ENCODE peak calls at places on chromosomes 16 and 17, in four cellular contexts. S is K562, J is OCI-LY7, X is DND-41. M is an unnamed sample.

GRCh38 chr17:1755252-1755992 is 6.4 kb upstream of the SERPINF1 start:
- DNase-seq in S (no peak), J (no peak), X (no peak), M (no peak)

GRCh38 chr16:3974751-3975150 is 94.2 kb upstream of the CREBBP start:
- DNase-seq in S (no peak), J (no peak), X (no peak), M (peak)

GRCh38 chr17:29855686-29856085 is 74.3 kb downstream of the SSH2 start:
- DNase-seq in S (no peak), J (no peak), X (no peak), M (no peak)

GRCh38 chr17:77363821-77364361 is 223.1 kb downstream of the SEC14L1 start:
- DNase-seq in S (peak), J (no peak), X (peak), M (no peak)

GRCh38 chr16:20695024-20695423 is 2.5 kb downstream of the ACSM1 start:
- DNase-seq in S (no peak), J (no peak), X (no peak), M (no peak)

GRCh38 chr16:25007284-25007984 is 7.7 kb downstream of the ARHGAP17 start:
- DNase-seq in S (no peak), J (no peak), X (no peak), M (no peak)

GRCh38 chr16:15617901-15618300 is 25.1 kb downstream of the MARF1 start:
- DNase-seq in S (no peak), J (no peak), X (no peak), M (no peak)

GRCh38 chr16:54015147-54015546 is 271.4 kb downstream of the IRX3 start:
- DNase-seq in S (no peak), J (no peak), X (no peak), M (no peak)

GRCh38 chr16:59878479-59878878 is 1144.4 kb upstream of the GOT2 start:
- DNase-seq in S (no peak), J (no peak), X (no peak), M (no peak)

GRCh38 chr16:30112197-30113030 is 923 bp downstream of the GDPD3 start:
- DNase-seq in S (peak), J (peak), X (peak), M (peak)

GRCh38 chr17:82383411-82383810 is 11.8 kb downstream of the UTS2R start:
- DNase-seq in S (no peak), J (no peak), X (no peak), M (peak)

GRCh38 chr16:54158986-54159385 is 127.6 kb downstream of the IRX3 start:
- DNase-seq in S (no peak), J (no peak), X (no peak), M (no peak)

GRCh38 chr17:80109066-80109618 is 7.8 kb downstream of the GAA start:
- DNase-seq in S (no peak), J (no peak), X (no peak), M (no peak)

GRCh38 chr17:9645858-9646555 is 690 bp downstream of the USP43 start:
- DNase-seq in S (peak), J (no peak), X (no peak), M (peak)

GRCh38 chr17:17119533-17119932 is 77.3 kb downstream of the MPRIP start:
- DNase-seq in S (no peak), J (peak), X (peak), M (no peak)

GRCh38 chr17:76791053-76791980 is 53.4 kb downstream of the MFSD11 start:
- DNase-seq in S (peak), J (peak), X (peak), M (no peak)

GRCh38 chr17:45924332-45924820 is 30.0 kb downstream of the MAPT start:
- DNase-seq in S (no peak), J (no peak), X (no peak), M (no peak)

GRCh38 chr17:47099451-47099986 is 89.6 kb downstream of the CDC27 start:
- DNase-seq in S (no peak), J (peak), X (no peak), M (no peak)

GRCh38 chr17:43216762-43217613 is 5.3 kb downstream of the TMEM106A start:
- DNase-seq in S (no peak), J (no peak), X (no peak), M (no peak)

GRCh38 chr17:21239680-21240374 is 13.4 kb downstream of the NATD1 start:
- DNase-seq in S (peak), J (peak), X (peak), M (peak)

GRCh38 chr16:14486520-14487303 is 143.3 kb downstream of the PARN start:
- DNase-seq in S (peak), J (no peak), X (no peak), M (peak)

GRCh38 chr16:46658925-46659324 is 30.1 kb downstream of the VPS35 start:
- DNase-seq in S (no peak), J (peak), X (no peak), M (no peak)

GRCh38 chr16:11639925-11640899 is 28.0 kb upstream of the SNN start:
- DNase-seq in S (peak), J (no peak), X (no peak), M (peak)

GRCh38 chr16:87626401-87626800 is 24.1 kb downstream of the JPH3 start:
- DNase-seq in S (no peak), J (no peak), X (no peak), M (no peak)
- TF ChIP-seq CTCF in S (no peak), J (no peak), X (no peak), M (no peak)

GRCh38 chr17:15896834-15897233 is 48.1 kb upstream of the ADORA2B start:
- DNase-seq in S (no peak), J (no peak), X (no peak), M (no peak)
- H2AFZ ChIP-seq in S (no peak), J (no peak), X (peak), M (no peak)

GRCh38 chr17:72837335-72837734 is 255.2 kb downstream of the SLC39A11 start:
- DNase-seq in S (no peak), J (no peak), X (no peak), M (peak)
- TF ChIP-seq CTCF in S (no peak), J (no peak), X (no peak), M (no peak)

DNA sequence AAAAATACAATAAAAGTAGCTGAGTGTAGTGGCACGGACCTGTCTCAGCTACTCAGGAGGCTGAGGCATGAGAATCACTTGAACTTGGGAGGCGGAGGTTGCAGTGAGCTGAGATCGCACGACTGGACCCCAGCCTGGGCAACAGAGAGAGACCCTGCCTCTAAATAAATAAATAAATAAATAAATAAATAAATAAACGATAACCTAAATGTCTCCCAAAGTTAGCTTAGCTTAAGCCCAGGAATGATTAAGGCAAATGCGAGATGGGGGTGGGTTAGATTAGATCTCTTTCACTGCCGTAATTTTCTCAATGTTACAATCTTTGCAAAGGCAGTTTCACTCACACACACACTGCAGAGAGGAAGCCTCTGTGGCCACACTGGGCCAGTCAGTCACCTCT is 46.7 kb downstream of the WSB1 start:
- DNase-seq in S (no peak), J (no peak), X (no peak), M (no peak)
- H2AFZ ChIP-seq in S (peak), J (no peak), X (no peak), M (no peak)

GRCh38 chr17:75498726-75499213 is 16.6 kb downstream of the CASKIN2 start:
- DNase-seq in S (peak), J (no peak), X (no peak), M (no peak)
- TF ChIP-seq CTCF in S (peak), J (no peak), X (no peak), M (no peak)

GRCh38 chr17:56939869-56940484 is 20.9 kb downstream of the COIL start:
- DNase-seq in S (peak), J (peak), X (no peak), M (peak)
- H2AFZ ChIP-seq in S (no peak), J (no peak), X (no peak), M (no peak)

GRCh38 chr17:68433211-68433610 is 24.1 kb downstream of the WIPI1 start:
- DNase-seq in S (no peak), J (no peak), X (no peak), M (no peak)

GRCh38 chr17:68432086-68432864 is 25.0 kb downstream of the WIPI1 start:
- DNase-seq in S (no peak), J (no peak), X (no peak), M (no peak)

GRCh38 chr17:68435876-68436842 is 21.1 kb downstream of the WIPI1 start:
- DNase-seq in S (peak), J (peak), X (peak), M (peak)

GRCh38 chr17:68435361-68435760 is 21.9 kb downstream of the WIPI1 start:
- DNase-seq in S (no peak), J (no peak), X (no peak), M (no peak)

DNA sequence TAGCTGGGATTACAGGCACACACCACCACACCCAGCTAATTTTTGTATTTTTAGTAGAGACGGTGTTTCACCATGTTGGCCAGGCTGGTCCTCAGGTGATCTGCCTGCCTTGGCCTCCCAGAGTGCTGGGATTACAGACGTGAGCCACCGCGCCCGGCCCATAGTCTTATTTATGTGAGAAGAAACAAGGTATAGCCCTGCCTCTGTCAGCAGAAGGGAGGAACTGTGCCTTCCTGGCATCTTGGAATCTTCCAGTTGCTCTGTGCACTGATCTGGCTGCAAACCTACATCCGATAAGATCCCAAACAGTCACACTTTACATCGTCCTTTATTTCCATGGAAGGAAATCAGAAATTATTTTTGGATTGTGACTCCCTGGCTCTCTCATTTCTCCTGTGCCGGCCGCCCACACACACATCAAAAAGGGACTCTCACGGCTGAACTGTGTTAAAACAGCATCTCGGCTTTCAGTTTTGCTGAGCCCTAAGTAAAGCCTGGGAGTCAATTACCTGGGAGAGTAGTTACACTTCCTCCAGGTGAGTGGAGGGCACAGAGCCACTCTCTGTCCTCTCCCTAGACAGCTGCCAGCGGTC is 23.3 kb downstream of the WIPI1 start:
- DNase-seq in S (no peak), J (no peak), X (no peak), M (no peak)
- TF ChIP-seq CTCF in S (no peak), J (no peak), X (no peak), M (no peak)

DNA sequence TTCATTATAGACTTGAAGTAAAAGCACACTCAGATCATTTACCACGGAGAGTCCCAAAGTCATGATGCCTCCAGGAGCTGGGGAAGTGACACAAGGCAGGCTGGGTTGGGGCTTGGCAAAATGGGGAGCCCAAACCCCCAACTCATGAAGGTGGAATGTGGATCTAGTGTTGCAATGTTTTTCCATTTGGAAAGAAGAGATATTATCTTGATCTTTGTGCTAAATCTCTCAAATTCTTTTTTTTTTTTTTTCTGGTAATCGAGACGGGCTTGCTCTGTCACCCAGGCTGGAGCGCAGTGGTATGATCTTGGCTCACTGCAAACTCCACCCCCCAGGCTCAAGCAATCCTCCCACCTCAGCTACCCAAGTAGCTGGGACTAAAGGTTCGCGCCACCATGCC is 7.5 kb upstream of the KCNG4 start:
- DNase-seq in S (no peak), J (no peak), X (no peak), M (no peak)
- H2AFZ ChIP-seq in S (no peak), J (no peak), X (no peak), M (no peak)